ENCODE peak calls at places on chromosomes 5 and 9, in nine cellular contexts. B is spleen, T is IMR-90, D is Caco-2, P is nephron progenitor cell, Q is ascending aorta, Y is heart right ventricle, S is RWPE1, U is lung. F is an unnamed sample.

GRCh38 chr9:134891713-134892112 is 11.1 kb downstream of the FCN2 start:
- DNase-seq in B (peak; percentile 51), D (no peak), Y (no peak), S (no peak), P (no peak), T (no peak), Q (no peak), U (no peak), F (no peak)

GRCh38 chr5:56693220-56693579 is 122.1 kb upstream of the MAP3K1 start:
- DNase-seq in D (no peak), T (no peak), Q (no peak), B (no peak), P (no peak), Y (no peak), U (no peak), S (no peak), F (no peak)

GRCh38 chr9:110189001-110189400 is 19.0 kb downstream of the C9orf152 start:
- DNase-seq in Y (no peak), D (no peak), P (no peak), T (peak; percentile 18), U (peak; percentile 76), Q (no peak), S (no peak), B (no peak), F (no peak)

GRCh38 chr5:58327289-58327688 is 132.6 kb downstream of the PLK2 start:
- DNase-seq in T (no peak), Q (no peak), U (no peak), Y (no peak), B (no peak), D (no peak), P (no peak), S (no peak), F (no peak)

GRCh38 chr9:18138676-18139075 is 335.3 kb upstream of the ADAMTSL1 start:
- DNase-seq in U (peak; percentile 31), D (no peak), Q (no peak), Y (no peak), B (no peak), T (no peak), S (no peak), P (no peak), F (no peak)

GRCh38 chr9:95128177-95128524 is 189.4 kb downstream of the FANCC start:
- DNase-seq in D (no peak), U (no peak), B (no peak), Y (no peak), Q (no peak), P (no peak), S (no peak), T (no peak), F (no peak)

GRCh38 chr9:130997925-130998595 is 10.9 kb upstream of the LAMC3 start:
- DNase-seq in B (no peak), S (peak; percentile 98), T (peak; percentile 54), Q (no peak), P (peak; percentile 95), D (peak; percentile 74), Y (peak; percentile 69), U (peak; percentile 37), F (peak; percentile 75)

GRCh38 chr9:4038182-4038723 is 261.6 kb downstream of the GLIS3 start:
- DNase-seq in Q (no peak), T (peak; percentile 53), B (no peak), P (no peak), D (no peak), Y (no peak), S (no peak), U (no peak), F (no peak)

GRCh38 chr5:172795401-172795977 is 24.5 kb upstream of the DUSP1 start:
- DNase-seq in S (peak; percentile 53), P (peak; percentile 46), B (no peak), Q (peak; percentile 93), D (no peak), U (peak; percentile 81), Y (peak; percentile 96), T (peak; percentile 99), F (no peak)

GRCh38 chr5:134553816-134554215 is 28.3 kb downstream of the JADE2 start:
- DNase-seq in D (no peak), S (no peak), B (no peak), P (no peak), T (peak; percentile 19), U (no peak), Q (no peak), Y (no peak), F (no peak)

GRCh38 chr9:18923167-18923566 is 109.8 kb downstream of the SAXO1 start:
- DNase-seq in B (no peak), Y (no peak), U (no peak), T (no peak), Q (no peak), D (no peak), P (no peak), S (no peak), F (no peak)

GRCh38 chr9:117929873-117930272 is 225.7 kb downstream of the TLR4 start:
- DNase-seq in T (no peak), P (no peak), S (no peak), U (no peak), Y (peak; percentile 3), D (no peak), B (no peak), Q (no peak), F (no peak)

GRCh38 chr5:138107213-138107612 is 23.4 kb downstream of the WNT8A start:
- DNase-seq in Q (no peak), Y (no peak), S (no peak), B (no peak), P (no peak), U (no peak), T (no peak), D (no peak), F (no peak)

GRCh38 chr9:130174920-130175321 is 2.7 kb downstream of the NCS1 start:
- DNase-seq in S (no peak), P (no peak), T (no peak), Y (no peak), Q (peak; percentile 66), B (no peak), U (no peak), D (no peak), F (no peak)

GRCh38 chr5:173802670-173803165 is 85.4 kb upstream of the CPEB4 start:
- DNase-seq in P (no peak), D (peak; percentile 79), T (peak; percentile 11), Y (no peak), B (peak; percentile 87), S (peak; percentile 73), Q (no peak), U (peak; percentile 72), F (peak; percentile 78)

GRCh38 chr5:30041831-30042385 is 1151.6 kb upstream of the CDH6 start:
- DNase-seq in Q (no peak), U (no peak), P (no peak), S (no peak), T (no peak), Y (no peak), D (no peak), B (no peak), F (no peak)

GRCh38 chr5:120151181-120151580 is 312.9 kb upstream of the PRR16 start:
- DNase-seq in Q (no peak), S (no peak), Y (no peak), B (no peak), T (peak; percentile 8), D (no peak), U (no peak), P (no peak), F (no peak)
- TF ChIP-seq CTCF in Q (no peak), S (no peak), Y (no peak), B (no peak), T (no peak), D (no peak), U (no peak), P (no peak), F (no peak)

DNA sequence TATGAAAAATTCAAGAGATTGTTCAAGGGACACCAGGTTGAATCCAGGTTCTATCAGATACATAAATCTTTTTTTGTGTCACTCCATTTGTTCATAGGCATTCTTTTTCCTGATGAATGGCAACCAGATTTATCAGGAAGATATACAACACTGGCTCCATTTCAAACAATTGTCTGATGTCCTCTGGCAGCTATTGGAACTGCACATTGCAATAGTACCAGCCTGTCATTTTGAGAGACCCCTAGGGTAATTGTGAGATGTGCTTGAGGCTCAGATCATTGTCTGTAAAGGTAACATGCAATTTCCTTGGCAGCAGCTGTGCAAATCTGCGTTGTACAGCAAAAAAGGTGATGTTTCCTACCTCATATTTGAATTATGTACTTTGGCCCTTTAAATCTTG is 25.9 kb downstream of the KCTD16 start:
- DNase-seq in Y (no peak), Q (no peak), U (no peak), B (no peak), D (no peak), S (no peak), T (no peak), P (no peak), F (no peak)
- TF ChIP-seq CTCF in Y (no peak), Q (no peak), U (no peak), B (no peak), D (peak; percentile 18), S (no peak), T (no peak), P (no peak), F (no peak)

GRCh38 chr5:44860267-44860666 is 51.5 kb downstream of the MRPS30 start:
- DNase-seq in B (no peak), U (no peak), Y (no peak), S (peak; percentile 14), Q (no peak), D (no peak), T (no peak), P (no peak), F (no peak)
- TF ChIP-seq CTCF in B (no peak), U (no peak), Y (no peak), S (no peak), Q (no peak), D (no peak), T (no peak), P (no peak), F (no peak)

DNA sequence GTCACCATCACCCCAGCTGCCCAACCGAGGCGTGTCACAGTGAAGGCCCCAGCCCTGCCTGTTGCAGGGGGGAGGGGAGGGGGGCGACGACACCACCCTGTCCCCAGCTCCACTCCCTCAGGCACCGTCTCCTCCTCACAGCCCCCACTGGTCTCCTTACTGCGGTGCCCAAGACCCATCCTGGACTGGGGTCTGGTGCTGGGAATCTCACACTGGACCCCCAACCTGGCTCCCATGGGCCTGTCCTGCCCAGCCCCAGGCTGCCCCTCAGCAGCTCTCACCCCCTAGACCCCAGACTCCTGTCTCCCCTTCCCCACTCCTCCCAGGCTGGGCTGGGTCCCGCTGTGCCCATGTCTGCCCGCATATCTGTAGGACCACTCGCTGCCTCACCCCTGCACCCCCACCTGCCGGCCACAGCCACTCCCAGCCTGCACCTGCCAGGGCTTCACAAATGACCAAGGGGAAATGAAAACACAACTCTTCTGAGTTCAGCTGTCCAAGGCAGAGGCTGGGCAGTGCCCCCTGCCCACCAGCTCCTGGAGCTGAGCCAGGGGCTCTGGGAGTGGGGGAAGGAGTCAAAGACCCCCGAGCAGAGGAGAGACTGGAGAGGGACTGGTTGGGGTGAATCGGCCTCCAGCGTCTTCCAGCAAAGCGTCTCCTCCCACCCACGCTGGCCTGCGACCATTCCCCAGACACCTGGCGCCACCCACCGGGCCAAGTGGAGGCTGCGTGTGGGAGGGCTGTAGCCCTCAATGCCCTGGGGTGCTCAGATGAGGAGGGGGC is 32.6 kb upstream of the EGFL7 start:
- DNase-seq in Y (no peak), P (peak; percentile 81), S (no peak), D (peak; percentile 76), B (peak; percentile 93), U (peak; percentile 64), Q (no peak), T (peak; percentile 24), F (peak; percentile 71)
- TF ChIP-seq CTCF in Y (peak; percentile 51), P (peak; percentile 47), S (peak; percentile 77), D (peak; percentile 55), B (peak; percentile 51), U (peak; percentile 61), Q (peak; percentile 49), T (peak; percentile 74), F (peak; percentile 42)

GRCh38 chr9:20407013-20407412 is 215.3 kb downstream of the MLLT3 start:
- DNase-seq in B (no peak), Q (no peak), T (no peak), Y (no peak), D (no peak), U (no peak), S (no peak), P (no peak), F (no peak)
- TF ChIP-seq CTCF in B (no peak), Q (no peak), T (peak; percentile 11), Y (peak; percentile 14), D (no peak), U (no peak), S (no peak), P (no peak), F (no peak)

F was measured in Calu3.